ENCODE peak calls at places on chromosomes 7 and 10, in six cellular contexts. One of them, this sample, is unnamed.

GRCh38 chr10:54441286-54441685 is 359.7 kb downstream of the PCDH15 start:
- DNase-seq in lower leg skin: no peak
- DNase-seq in stomach: no peak
- DNase-seq in tibial artery: no peak
- DNase-seq in astrocyte: peak
- DNase-seq in GM06990: no peak
- DNase-seq in this sample: no peak

GRCh38 chr7:117264716-117265115 is 58.1 kb downstream of the WNT2 start:
- DNase-seq in stomach: no peak
- DNase-seq in astrocyte: no peak
- DNase-seq in lower leg skin: no peak
- DNase-seq in GM06990: no peak
- DNase-seq in tibial artery: no peak
- DNase-seq in this sample: no peak

GRCh38 chr10:107072028-107072427 is 92.5 kb downstream of the SORCS1 start:
- DNase-seq in astrocyte: no peak
- DNase-seq in GM06990: no peak
- DNase-seq in lower leg skin: no peak
- DNase-seq in stomach: no peak
- DNase-seq in tibial artery: no peak
- DNase-seq in this sample: no peak

GRCh38 chr10:130246113-130246512 is 109.9 kb downstream of the GLRX3 start:
- DNase-seq in GM06990: no peak
- DNase-seq in stomach: peak
- DNase-seq in lower leg skin: no peak
- DNase-seq in astrocyte: no peak
- DNase-seq in tibial artery: no peak
- DNase-seq in this sample: no peak

GRCh38 chr10:60140681-60141632 is 234.6 kb upstream of the CCDC6 start:
- DNase-seq in lower leg skin: no peak
- DNase-seq in GM06990: no peak
- DNase-seq in tibial artery: no peak
- DNase-seq in stomach: no peak
- DNase-seq in astrocyte: peak
- DNase-seq in this sample: no peak

GRCh38 chr7:159086301-159086925 is 58.3 kb downstream of the VIPR2 start:
- DNase-seq in lower leg skin: no peak
- DNase-seq in tibial artery: peak
- DNase-seq in astrocyte: no peak
- DNase-seq in stomach: no peak
- DNase-seq in GM06990: no peak
- DNase-seq in this sample: no peak

GRCh38 chr7:93945083-93945482 is 23.5 kb downstream of the GNG11 start:
- DNase-seq in tibial artery: no peak
- DNase-seq in stomach: no peak
- DNase-seq in astrocyte: no peak
- DNase-seq in lower leg skin: no peak
- DNase-seq in GM06990: no peak
- DNase-seq in this sample: no peak

GRCh38 chr7:2261611-2262010 is 19.6 kb downstream of the NUDT1 start:
- DNase-seq in astrocyte: no peak
- DNase-seq in lower leg skin: no peak
- DNase-seq in stomach: no peak
- DNase-seq in GM06990: no peak
- DNase-seq in tibial artery: no peak
- DNase-seq in this sample: no peak

GRCh38 chr7:85464042-85464651 is 277.3 kb upstream of the SEMA3D start:
- DNase-seq in stomach: no peak
- DNase-seq in tibial artery: no peak
- DNase-seq in astrocyte: no peak
- DNase-seq in lower leg skin: no peak
- DNase-seq in GM06990: no peak
- DNase-seq in this sample: no peak

GRCh38 chr10:119652361-119652760 is 1.2 kb downstream of the BAG3 start:
- DNase-seq in GM06990: no peak
- DNase-seq in tibial artery: no peak
- DNase-seq in stomach: no peak
- DNase-seq in astrocyte: peak
- DNase-seq in lower leg skin: no peak
- DNase-seq in this sample: no peak

GRCh38 chr10:118501637-118502440 is 93.6 kb downstream of the PRLHR start:
- DNase-seq in astrocyte: peak
- DNase-seq in stomach: no peak
- DNase-seq in tibial artery: no peak
- DNase-seq in lower leg skin: peak
- DNase-seq in GM06990: no peak
- DNase-seq in this sample: no peak

GRCh38 chr7:84248267-84248666 is 53.7 kb upstream of the SEMA3A start:
- DNase-seq in tibial artery: no peak
- DNase-seq in astrocyte: peak
- DNase-seq in GM06990: no peak
- DNase-seq in lower leg skin: no peak
- DNase-seq in stomach: no peak
- DNase-seq in this sample: no peak

GRCh38 chr10:80588506-80589020 is 50.9 kb downstream of the SH2D4B start:
- DNase-seq in stomach: no peak
- DNase-seq in GM06990: no peak
- DNase-seq in tibial artery: no peak
- DNase-seq in lower leg skin: no peak
- DNase-seq in astrocyte: no peak
- DNase-seq in this sample: no peak

GRCh38 chr10:82256275-82256674 is 381.3 kb downstream of the NRG3 start:
- DNase-seq in tibial artery: no peak
- DNase-seq in stomach: no peak
- DNase-seq in GM06990: no peak
- DNase-seq in lower leg skin: no peak
- DNase-seq in astrocyte: no peak
- DNase-seq in this sample: no peak

GRCh38 chr7:148987751-148988512 is 40.4 kb downstream of the PDIA4 start:
- DNase-seq in stomach: peak
- DNase-seq in lower leg skin: no peak
- DNase-seq in GM06990: no peak
- DNase-seq in tibial artery: peak
- DNase-seq in astrocyte: no peak
- DNase-seq in this sample: no peak

GRCh38 chr10:124403548-124403947 is 15.2 kb downstream of the OAT start:
- DNase-seq in astrocyte: peak
- DNase-seq in tibial artery: no peak
- DNase-seq in GM06990: peak
- DNase-seq in stomach: peak
- DNase-seq in lower leg skin: no peak
- DNase-seq in this sample: peak

GRCh38 chr10:98361131-98361633 is 53.8 kb downstream of the PYROXD2 start:
- DNase-seq in tibial artery: peak
- DNase-seq in astrocyte: peak
- DNase-seq in GM06990: peak
- DNase-seq in stomach: peak
- DNase-seq in lower leg skin: peak
- DNase-seq in this sample: peak

DNA sequence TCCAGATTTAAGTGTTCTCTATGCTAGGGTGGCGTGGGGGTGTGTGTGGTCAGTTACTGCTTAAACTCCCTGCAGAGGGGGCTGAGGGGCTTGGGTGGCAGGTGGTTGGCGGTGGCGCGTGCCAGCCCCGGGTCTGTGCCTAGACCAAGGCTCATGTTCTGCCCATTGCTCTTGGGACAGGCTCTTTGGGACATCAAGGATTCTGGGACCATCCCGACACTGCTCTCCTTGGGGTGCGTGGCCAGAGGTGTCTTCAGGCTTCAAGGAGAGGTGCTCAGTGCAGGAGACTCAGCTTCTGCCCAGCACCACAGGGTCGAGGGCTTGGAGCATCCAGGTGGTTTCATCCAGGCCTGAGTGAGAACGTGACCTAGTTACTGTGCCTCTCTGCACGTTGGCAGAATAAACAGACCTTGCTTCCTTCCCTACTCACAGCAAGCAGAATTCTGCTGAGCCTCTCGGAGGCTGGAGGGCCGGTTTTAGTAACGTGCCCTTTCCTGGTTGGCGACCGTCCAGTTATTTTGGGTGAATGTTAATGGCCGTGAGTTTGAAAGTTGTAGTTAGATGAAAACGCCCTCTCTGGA is 39.9 kb downstream of the CAMK1D start:
- DNase-seq in lower leg skin: no peak
- DNase-seq in stomach: peak
- DNase-seq in astrocyte: no peak
- DNase-seq in GM06990: no peak
- DNase-seq in tibial artery: peak
- DNase-seq in this sample: no peak
- H3K4me3 ChIP-seq in lower leg skin: no peak
- H3K4me3 ChIP-seq in stomach: no peak
- H3K4me3 ChIP-seq in astrocyte: no peak
- H3K4me3 ChIP-seq in GM06990: no peak
- H3K4me3 ChIP-seq in tibial artery: no peak
- H3K4me3 ChIP-seq in this sample: no peak

DNA sequence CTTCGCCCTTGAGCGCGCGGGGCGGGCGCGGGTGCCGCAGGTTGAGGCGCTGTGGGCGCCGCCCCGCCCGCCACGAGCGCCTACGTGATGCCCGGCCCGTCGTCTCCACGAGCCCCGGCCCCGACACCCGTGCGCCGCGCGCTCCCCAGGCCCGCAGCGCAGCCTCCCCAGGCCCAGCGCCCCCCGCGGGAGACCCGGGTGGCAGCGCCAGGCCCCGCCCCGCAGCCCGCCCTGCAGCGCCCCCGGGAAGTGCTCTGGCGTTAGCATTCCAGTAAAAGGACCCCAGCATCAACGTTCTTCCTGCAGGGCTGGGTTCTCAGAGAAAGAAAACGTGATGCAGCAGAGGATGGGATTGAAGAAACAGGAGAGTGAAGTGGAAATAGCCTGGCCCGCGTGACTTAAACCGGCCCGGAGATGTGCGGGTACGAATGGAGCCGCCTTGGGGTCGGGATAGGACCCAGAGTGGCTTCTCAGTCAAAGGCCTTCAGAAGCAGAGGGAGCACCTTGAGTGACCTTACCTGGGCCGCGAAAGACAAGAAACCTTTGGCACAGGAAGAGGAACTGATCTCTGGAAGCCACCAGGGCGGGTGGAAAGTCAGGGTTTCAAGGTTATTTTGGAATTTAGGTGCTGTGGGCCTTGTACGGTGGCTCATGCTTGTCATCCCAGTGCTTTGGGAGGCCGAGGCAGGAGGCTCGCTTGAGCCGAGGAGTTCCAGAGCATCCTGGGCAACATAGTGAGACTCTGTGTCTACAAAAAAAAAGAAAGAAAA is 1.8 kb downstream of the PFKP start:
- DNase-seq in stomach: no peak
- DNase-seq in lower leg skin: no peak
- DNase-seq in GM06990: peak
- DNase-seq in tibial artery: no peak
- DNase-seq in astrocyte: no peak
- DNase-seq in this sample: no peak
- TF ChIP-seq CTCF in stomach: no peak
- TF ChIP-seq CTCF in lower leg skin: no peak
- TF ChIP-seq CTCF in GM06990: no peak
- TF ChIP-seq CTCF in tibial artery: no peak
- TF ChIP-seq CTCF in astrocyte: no peak
- TF ChIP-seq CTCF in this sample: peak

GRCh38 chr10:44382131-44382858 is 2.6 kb downstream of the CXCL12 start:
- DNase-seq in stomach: peak
- DNase-seq in lower leg skin: no peak
- DNase-seq in astrocyte: no peak
- DNase-seq in tibial artery: peak
- DNase-seq in GM06990: no peak
- DNase-seq in this sample: no peak
- H3K4me3 ChIP-seq in stomach: peak
- H3K4me3 ChIP-seq in lower leg skin: no peak
- H3K4me3 ChIP-seq in astrocyte: peak
- H3K4me3 ChIP-seq in tibial artery: peak
- H3K4me3 ChIP-seq in GM06990: no peak
- H3K4me3 ChIP-seq in this sample: no peak

GRCh38 chr7:73865738-73866445 is 4.9 kb downstream of the TMEM270 start:
- DNase-seq in stomach: peak
- DNase-seq in lower leg skin: no peak
- DNase-seq in astrocyte: peak
- DNase-seq in tibial artery: no peak
- DNase-seq in GM06990: no peak
- DNase-seq in this sample: no peak
- TF ChIP-seq CTCF in stomach: no peak
- TF ChIP-seq CTCF in lower leg skin: no peak
- TF ChIP-seq CTCF in astrocyte: peak
- TF ChIP-seq CTCF in tibial artery: peak
- TF ChIP-seq CTCF in GM06990: peak
- TF ChIP-seq CTCF in this sample: peak

DNA sequence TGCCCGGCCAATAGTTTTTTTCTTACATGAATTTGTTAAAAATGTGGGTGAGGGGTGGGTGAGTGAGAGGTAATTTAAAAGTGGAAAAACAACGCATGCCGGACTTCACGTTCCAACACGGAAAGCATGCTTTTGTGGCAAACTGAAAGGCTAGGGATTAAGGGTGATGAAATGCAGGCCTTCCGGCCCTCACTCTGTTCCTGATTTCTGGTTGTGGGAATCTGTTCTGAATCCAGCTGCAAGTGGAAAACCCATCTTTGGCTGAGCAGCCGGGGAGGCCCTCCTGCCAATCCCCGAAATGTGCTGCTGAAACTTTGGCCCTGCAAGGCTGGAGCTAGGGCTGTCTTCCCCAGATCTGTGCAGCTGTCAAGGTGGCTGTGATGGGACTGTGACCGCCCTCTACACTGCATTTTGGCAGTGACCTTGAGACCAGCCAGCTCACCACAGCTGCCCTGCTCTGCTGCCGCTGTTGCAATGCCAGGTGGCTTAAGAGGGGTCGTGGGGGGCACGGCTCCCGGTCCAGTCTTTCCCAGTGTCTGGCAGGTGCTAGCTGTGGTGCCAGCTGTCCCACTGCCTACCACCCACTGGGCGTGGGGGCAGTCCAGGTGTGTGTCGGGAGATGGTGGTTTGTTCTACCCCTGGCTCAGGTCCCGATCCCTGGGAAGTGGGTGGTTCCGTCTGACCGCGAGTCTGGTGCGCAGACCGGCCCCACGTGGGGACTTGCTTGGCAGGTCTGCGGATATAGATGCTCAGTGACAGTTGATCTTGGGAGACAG is 39.0 kb downstream of the TET1 start:
- DNase-seq in astrocyte: peak
- DNase-seq in stomach: peak
- DNase-seq in lower leg skin: peak
- DNase-seq in tibial artery: peak
- DNase-seq in GM06990: peak
- DNase-seq in this sample: no peak
- H3K4me3 ChIP-seq in astrocyte: peak
- H3K4me3 ChIP-seq in stomach: peak
- H3K4me3 ChIP-seq in lower leg skin: no peak
- H3K4me3 ChIP-seq in tibial artery: peak
- H3K4me3 ChIP-seq in GM06990: no peak
- H3K4me3 ChIP-seq in this sample: no peak